ENCODE peak calls at places on chromosomes 5 and 9, in nine cellular contexts. U, D, H, X, A, N, S, K and I are unnamed samples.

GRCh38 chr9:14747116-14747515 is 24.6 kb upstream of the CER1 start:
- DNase-seq in U (no peak), D (no peak), H (no peak), X (no peak), A (no peak), N (no peak), S (no peak), K (no peak), I (no peak)

GRCh38 chr5:169157064-169157463 is 143.9 kb downstream of the SLIT3 start:
- DNase-seq in U (no peak), D (no peak), H (no peak), X (no peak), A (no peak), N (no peak), S (no peak), K (no peak), I (no peak)

GRCh38 chr9:127762111-127762676 is 16.3 kb downstream of the SH2D3C start:
- DNase-seq in U (no peak), D (no peak), H (no peak), X (peak), A (no peak), N (no peak), S (no peak), K (peak), I (no peak)

GRCh38 chr5:138969323-138970013 is 94.3 kb upstream of the LRRTM2 start:
- DNase-seq in U (no peak), D (no peak), H (no peak), X (no peak), A (no peak), N (no peak), S (no peak), K (no peak), I (no peak)

GRCh38 chr5:5954199-5954598 is 424.1 kb downstream of the MED10 start:
- DNase-seq in U (no peak), D (no peak), H (no peak), X (no peak), A (no peak), N (no peak), S (no peak), K (no peak), I (no peak)

GRCh38 chr5:2686296-2686695 is 65.2 kb downstream of the IRX2 start:
- DNase-seq in U (no peak), D (no peak), H (no peak), X (no peak), A (no peak), N (no peak), S (no peak), K (no peak), I (no peak)

GRCh38 chr9:78745331-78745730 is 448.4 kb downstream of the PSAT1 start:
- DNase-seq in U (no peak), D (no peak), H (no peak), X (no peak), A (no peak), N (no peak), S (peak), K (no peak), I (no peak)

GRCh38 chr5:135565691-135566421 is 12.9 kb downstream of the CXCL14 start:
- DNase-seq in U (peak), D (peak), H (peak), X (peak), A (peak), N (peak), S (peak), K (peak), I (peak)

GRCh38 chr5:31963358-31963757 is 210.8 kb downstream of the GOLPH3 start:
- DNase-seq in U (no peak), D (peak), H (no peak), X (no peak), A (no peak), N (no peak), S (no peak), K (no peak), I (no peak)